ENCODE peak calls at places on chromosomes 1 and 21, in six cellular contexts. One of them, this sample, is unnamed.

GRCh38 chr1:153537376-153537730 is 1.6 kb upstream of the S100A6 start:
- DNase-seq in suprapubic skin: no peak
- DNase-seq in H1: no peak
- DNase-seq in tibial nerve: no peak
- DNase-seq in A549: no peak
- DNase-seq in ovary: peak; percentile 19
- DNase-seq in this sample: no peak

GRCh38 chr1:178025613-178026356 is 55.9 kb upstream of the SEC16B start:
- DNase-seq in suprapubic skin: no peak
- DNase-seq in A549: no peak
- DNase-seq in H1: no peak
- DNase-seq in ovary: no peak
- DNase-seq in tibial nerve: no peak
- DNase-seq in this sample: no peak

GRCh38 chr1:61244114-61244513 is 161.8 kb downstream of the NFIA start:
- DNase-seq in A549: no peak
- DNase-seq in ovary: no peak
- DNase-seq in tibial nerve: no peak
- DNase-seq in suprapubic skin: peak; percentile 62
- DNase-seq in H1: no peak
- DNase-seq in this sample: no peak

GRCh38 chr1:199691540-199691939 is 336.0 kb upstream of the NR5A2 start:
- DNase-seq in ovary: no peak
- DNase-seq in suprapubic skin: no peak
- DNase-seq in H1: no peak
- DNase-seq in tibial nerve: no peak
- DNase-seq in A549: no peak
- DNase-seq in this sample: no peak

GRCh38 chr1:172613294-172613693 is 45.6 kb upstream of the FASLG start:
- DNase-seq in suprapubic skin: no peak
- DNase-seq in ovary: no peak
- DNase-seq in tibial nerve: no peak
- DNase-seq in A549: no peak
- DNase-seq in H1: no peak
- DNase-seq in this sample: no peak

GRCh38 chr1:164794310-164794709 is 235.3 kb downstream of the PBX1 start:
- DNase-seq in H1: no peak
- DNase-seq in A549: peak; percentile 41
- DNase-seq in tibial nerve: peak; percentile 31
- DNase-seq in suprapubic skin: no peak
- DNase-seq in ovary: no peak
- DNase-seq in this sample: no peak

GRCh38 chr1:221907531-221907930 is 165.6 kb upstream of the DUSP10 start:
- DNase-seq in ovary: no peak
- DNase-seq in H1: no peak
- DNase-seq in suprapubic skin: no peak
- DNase-seq in tibial nerve: no peak
- DNase-seq in A549: no peak
- DNase-seq in this sample: peak; percentile 31

GRCh38 chr1:151918156-151918555 is 8.8 kb upstream of the THEM4 start:
- DNase-seq in suprapubic skin: no peak
- DNase-seq in H1: no peak
- DNase-seq in tibial nerve: no peak
- DNase-seq in A549: no peak
- DNase-seq in ovary: no peak
- DNase-seq in this sample: no peak

GRCh38 chr1:60388092-60388987 is 314.8 kb upstream of the C1orf87 start:
- DNase-seq in H1: no peak
- DNase-seq in suprapubic skin: no peak
- DNase-seq in tibial nerve: peak; percentile 9
- DNase-seq in ovary: no peak
- DNase-seq in A549: no peak
- DNase-seq in this sample: no peak

GRCh38 chr1:222243902-222244301 is 304.0 kb downstream of the HHIPL2 start:
- DNase-seq in tibial nerve: no peak
- DNase-seq in suprapubic skin: no peak
- DNase-seq in A549: no peak
- DNase-seq in ovary: no peak
- DNase-seq in H1: no peak
- DNase-seq in this sample: peak; percentile 10

GRCh38 chr21:36909901-36910561 is 56.4 kb downstream of the HLCS start:
- DNase-seq in tibial nerve: no peak
- DNase-seq in suprapubic skin: no peak
- DNase-seq in A549: peak; percentile 61
- DNase-seq in H1: no peak
- DNase-seq in ovary: no peak
- DNase-seq in this sample: no peak

GRCh38 chr1:46549697-46550681 is 1.5 kb downstream of the KNCN start:
- DNase-seq in A549: no peak
- DNase-seq in tibial nerve: no peak
- DNase-seq in ovary: no peak
- DNase-seq in H1: no peak
- DNase-seq in suprapubic skin: no peak
- DNase-seq in this sample: no peak

GRCh38 chr21:46375560-46376230 is 51.7 kb downstream of the PCNT start:
- DNase-seq in H1: no peak
- DNase-seq in tibial nerve: no peak
- DNase-seq in A549: no peak
- DNase-seq in ovary: no peak
- DNase-seq in suprapubic skin: no peak
- DNase-seq in this sample: no peak

GRCh38 chr1:77824083-77824482 is 44.6 kb downstream of the MIGA1 start:
- DNase-seq in ovary: no peak
- DNase-seq in H1: no peak
- DNase-seq in suprapubic skin: no peak
- DNase-seq in tibial nerve: no peak
- DNase-seq in A549: no peak
- DNase-seq in this sample: no peak

GRCh38 chr1:24406783-24407182 is 6.8 kb downstream of the STPG1 start:
- DNase-seq in A549: no peak
- DNase-seq in tibial nerve: no peak
- DNase-seq in ovary: no peak
- DNase-seq in suprapubic skin: no peak
- DNase-seq in H1: no peak
- DNase-seq in this sample: no peak

GRCh38 chr1:48616710-48617109 is 144.7 kb upstream of the SPATA6 start:
- DNase-seq in A549: no peak
- DNase-seq in ovary: no peak
- DNase-seq in H1: no peak
- DNase-seq in tibial nerve: no peak
- DNase-seq in suprapubic skin: no peak
- DNase-seq in this sample: no peak

GRCh38 chr1:48617227-48617626 is 145.2 kb upstream of the SPATA6 start:
- DNase-seq in A549: no peak
- DNase-seq in tibial nerve: no peak
- DNase-seq in suprapubic skin: no peak
- DNase-seq in H1: no peak
- DNase-seq in ovary: no peak
- DNase-seq in this sample: no peak

DNA sequence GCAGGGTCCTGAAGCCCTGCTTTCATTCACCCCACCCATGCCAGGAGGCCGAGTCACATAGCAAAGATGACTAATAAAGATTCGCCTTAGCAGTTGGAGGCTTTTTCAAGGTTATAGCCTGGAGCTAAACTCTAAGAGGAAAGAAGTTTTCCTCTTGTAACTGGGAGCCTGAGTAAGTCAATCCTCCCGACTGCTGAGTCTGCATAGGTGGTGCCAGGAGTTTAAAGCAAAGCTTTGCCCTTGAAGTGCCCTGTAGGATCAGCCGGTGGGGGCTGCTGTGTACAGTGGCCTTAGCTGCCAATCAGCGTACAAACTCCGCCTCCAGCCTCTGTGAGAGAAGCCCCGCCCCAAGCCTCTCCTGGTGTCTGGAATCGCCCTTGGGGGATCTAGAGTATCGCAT is 147.5 kb upstream of the SPATA6 start:
- DNase-seq in ovary: no peak
- DNase-seq in A549: peak; percentile 1
- DNase-seq in tibial nerve: no peak
- DNase-seq in H1: peak; percentile 46
- DNase-seq in suprapubic skin: no peak
- DNase-seq in this sample: no peak
- H3K4me3 ChIP-seq in ovary: no peak overlapping the region
- H3K4me3 ChIP-seq in A549: no peak overlapping the region
- H3K4me3 ChIP-seq in tibial nerve: peak overlapping the region; percentile 28
- H3K4me3 ChIP-seq in H1: no peak overlapping the region
- H3K4me3 ChIP-seq in suprapubic skin: no peak overlapping the region
- H3K4me3 ChIP-seq in this sample: no peak overlapping the region

GRCh38 chr1:156772728-156773497 is 5.6 kb downstream of the PRCC start:
- DNase-seq in A549: no peak
- DNase-seq in H1: no peak
- DNase-seq in suprapubic skin: no peak
- DNase-seq in tibial nerve: no peak
- DNase-seq in ovary: no peak
- DNase-seq in this sample: no peak
- TF ChIP-seq EP300 in A549: no peak
- TF ChIP-seq EP300 in H1: no peak
- TF ChIP-seq EP300 in suprapubic skin: no peak
- TF ChIP-seq EP300 in tibial nerve: no peak
- TF ChIP-seq EP300 in ovary: no peak
- TF ChIP-seq EP300 in this sample: no peak

GRCh38 chr1:111612006-111612405 is 7.6 kb upstream of the RAP1A start:
- DNase-seq in A549: no peak
- DNase-seq in tibial nerve: no peak
- DNase-seq in ovary: no peak
- DNase-seq in suprapubic skin: no peak
- DNase-seq in H1: no peak
- DNase-seq in this sample: no peak

GRCh38 chr1:111618081-111618480 is 1.5 kb upstream of the RAP1A start:
- DNase-seq in suprapubic skin: no peak
- DNase-seq in A549: no peak
- DNase-seq in H1: no peak
- DNase-seq in tibial nerve: no peak
- DNase-seq in ovary: no peak
- DNase-seq in this sample: no peak

GRCh38 chr1:111619635-111620411 is at the start of gene RAP1A:
- DNase-seq in ovary: peak; percentile 97
- DNase-seq in tibial nerve: peak; percentile 96
- DNase-seq in A549: peak; percentile 80
- DNase-seq in H1: peak; percentile 77
- DNase-seq in suprapubic skin: peak; percentile 97
- DNase-seq in this sample: peak; percentile 98

GRCh38 chr1:111618953-111619634 is 495 bp upstream of the RAP1A start:
- DNase-seq in A549: no peak
- DNase-seq in tibial nerve: no peak
- DNase-seq in ovary: peak; percentile 27
- DNase-seq in H1: no peak
- DNase-seq in suprapubic skin: no peak
- DNase-seq in this sample: no peak

DNA sequence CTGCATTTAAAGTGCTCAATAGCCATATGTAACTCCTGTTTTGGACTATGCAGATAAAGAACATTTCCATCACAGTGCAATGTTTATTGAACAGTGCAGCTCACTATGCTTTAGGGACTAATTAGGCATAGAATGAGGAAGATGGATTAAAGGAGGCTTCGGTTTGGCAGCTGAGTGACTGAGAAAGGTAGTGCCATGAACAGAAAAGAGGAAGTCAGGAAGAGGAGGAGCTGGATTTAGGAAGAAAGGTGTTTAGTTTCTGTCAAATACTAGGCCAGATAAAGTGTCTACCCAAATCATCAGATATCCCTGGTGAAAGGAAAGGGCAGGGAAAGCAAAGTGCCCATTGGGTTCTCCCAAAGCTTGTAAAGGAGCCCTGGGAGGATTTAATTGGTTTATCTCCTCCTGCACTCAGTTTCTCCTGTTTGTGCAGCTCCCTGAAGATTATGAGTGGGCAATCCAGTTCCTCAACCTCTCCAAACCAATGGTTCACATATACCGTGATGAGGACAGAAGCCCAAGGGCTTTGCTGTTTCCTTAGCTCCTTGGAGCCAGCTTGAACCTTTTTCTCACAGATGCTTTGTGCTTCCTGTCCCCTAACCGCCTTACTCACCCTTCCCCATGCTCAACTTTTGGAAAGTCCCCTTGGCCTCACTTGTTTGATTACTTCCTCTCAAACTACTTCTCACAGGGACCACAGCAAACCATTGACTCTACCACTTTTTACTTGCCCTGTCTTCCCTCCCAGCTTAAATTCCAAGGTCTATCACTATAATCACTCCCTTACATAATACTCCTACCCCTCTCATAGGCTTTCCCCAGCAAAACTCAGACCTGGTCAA is 3.5 kb upstream of the RAP1A start:
- DNase-seq in A549: no peak
- DNase-seq in tibial nerve: no peak
- DNase-seq in ovary: no peak
- DNase-seq in H1: no peak
- DNase-seq in suprapubic skin: no peak
- DNase-seq in this sample: no peak
- TF ChIP-seq POLR2A in A549: no peak
- TF ChIP-seq POLR2A in tibial nerve: no peak
- TF ChIP-seq POLR2A in ovary: no peak
- TF ChIP-seq POLR2A in H1: no peak
- TF ChIP-seq POLR2A in suprapubic skin: no peak
- TF ChIP-seq POLR2A in this sample: no peak

DNA sequence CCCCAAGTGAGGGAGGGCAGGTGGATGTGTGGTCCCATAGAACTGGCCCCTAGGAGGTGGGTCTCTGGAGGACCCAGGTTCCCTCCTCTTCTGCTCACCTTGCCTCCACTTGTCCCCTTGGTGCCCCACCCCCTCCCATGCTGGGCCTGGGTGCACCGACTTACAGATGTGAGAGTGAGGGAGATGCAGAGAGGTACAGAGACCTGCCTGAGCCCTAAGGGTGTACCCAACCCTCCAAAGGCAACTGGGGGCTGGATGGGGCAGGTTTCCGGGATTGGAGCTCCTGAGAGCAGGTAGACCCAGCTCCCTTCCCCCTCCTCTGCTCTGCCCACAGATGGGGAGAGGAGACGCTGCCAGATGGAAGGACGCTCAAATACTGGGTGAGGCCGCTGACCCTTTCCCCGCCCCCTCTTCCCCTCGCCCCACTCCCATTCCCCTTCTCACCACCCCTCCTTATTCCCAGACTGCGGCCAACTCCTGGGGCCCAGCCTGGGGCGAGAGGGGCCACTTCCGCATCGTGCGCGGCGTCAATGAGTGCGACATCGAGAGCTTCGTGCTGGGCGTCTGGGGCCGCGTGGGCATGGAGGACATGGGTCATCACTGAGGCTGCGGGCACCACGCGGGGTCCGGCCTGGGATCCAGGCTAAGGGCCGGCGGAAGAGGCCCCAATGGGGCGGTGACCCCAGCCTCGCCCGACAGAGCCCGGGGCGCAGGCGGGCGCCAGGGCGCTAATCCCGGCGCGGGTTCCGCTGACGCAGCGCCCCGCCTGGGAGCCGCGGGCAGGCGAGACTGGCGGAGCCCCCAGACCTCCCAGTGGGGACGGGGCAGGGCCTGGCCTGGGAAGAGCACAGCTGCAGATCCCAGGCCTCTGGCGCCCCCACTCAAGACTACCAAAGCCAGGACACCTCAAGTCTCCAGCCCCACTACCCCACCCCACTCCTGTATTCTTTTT is 10.3 kb downstream of the TINAGL1 start:
- DNase-seq in H1: no peak
- DNase-seq in A549: no peak
- DNase-seq in suprapubic skin: no peak
- DNase-seq in ovary: no peak
- DNase-seq in tibial nerve: no peak
- DNase-seq in this sample: no peak
- H3K4me3 ChIP-seq in H1: peak overlapping the region; percentile 44
- H3K4me3 ChIP-seq in A549: no peak overlapping the region
- H3K4me3 ChIP-seq in suprapubic skin: no peak overlapping the region
- H3K4me3 ChIP-seq in ovary: no peak overlapping the region
- H3K4me3 ChIP-seq in tibial nerve: no peak overlapping the region
- H3K4me3 ChIP-seq in this sample: no peak overlapping the region